ENCODE peak calls at places on chromosomes 11 and 22, in five cellular contexts. H is GM19239; E is ureter; I is activated CD4-positive, alpha-beta T cell treated with anti-CD3 and anti-CD28 coated beads, Interleukin-2, amount 50 U/mL, for 48 hours; X is right lobe of liver. K is an unnamed sample.

GRCh38 chr11:57402188-57403066 is 12.0 kb upstream of the PRG2 start:
- DNase-seq in H (no peak), E (no peak), I (no peak), X (no peak), K (no peak)

GRCh38 chr11:76838422-76839068 is 22.2 kb upstream of the ACER3 start:
- DNase-seq in H (no peak), E (no peak), I (no peak), X (no peak), K (no peak)

GRCh38 chr11:64765291-64765803 is 5.6 kb upstream of the PYGM start:
- DNase-seq in H (no peak), E (no peak), I (no peak), X (no peak), K (no peak)

GRCh38 chr11:70247710-70248072 is 22.8 kb upstream of the PPFIA1 start:
- DNase-seq in H (no peak), E (no peak), I (no peak), X (no peak), K (no peak)

GRCh38 chr22:23772315-23773246 is at the start of gene MMP11:
- DNase-seq in H (no peak), E (no peak), I (peak), X (peak), K (peak)

GRCh38 chr22:30649430-30650007 is 13.9 kb downstream of the SLC35E4 start:
- DNase-seq in H (peak), E (peak), I (peak), X (no peak), K (peak)

GRCh38 chr22:42294034-42294985 is 23.9 kb upstream of the TCF20 start:
- DNase-seq in H (no peak), E (no peak), I (peak), X (peak), K (peak)

GRCh38 chr11:33257897-33258630 is 883 bp downstream of the HIPK3 start:
- DNase-seq in H (peak), E (peak), I (peak), X (peak), K (peak)

GRCh38 chr11:64074239-64074638 is 38.5 kb downstream of the FLRT1 start:
- DNase-seq in H (no peak), E (no peak), I (peak), X (no peak), K (no peak)

GRCh38 chr11:124865902-124866851 is 945 bp downstream of the ROBO3 start:
- DNase-seq in H (peak), E (no peak), I (peak), X (peak), K (peak)

GRCh38 chr11:10777806-10778205 is 26.8 kb downstream of the CTR9 start:
- DNase-seq in H (no peak), E (no peak), I (no peak), X (no peak), K (no peak)

GRCh38 chr11:18548001-18548400 is 21.3 kb upstream of the TSG101 start:
- DNase-seq in H (no peak), E (no peak), I (no peak), X (no peak), K (no peak)

GRCh38 chr11:114556135-114556534 is 3.5 kb downstream of the NXPE1 start:
- DNase-seq in H (no peak), E (no peak), I (no peak), X (no peak), K (no peak)

GRCh38 chr11:7973011-7973410 is 7.8 kb upstream of the NLRP10 start:
- DNase-seq in H (no peak), E (no peak), I (no peak), X (no peak), K (no peak)

GRCh38 chr11:130156108-130157022 is 3.2 kb upstream of the ST14 start:
- DNase-seq in H (no peak), E (no peak), I (no peak), X (no peak), K (no peak)

GRCh38 chr11:104619751-104620150 is 278.5 kb downstream of the CASP12 start:
- DNase-seq in H (no peak), E (no peak), I (no peak), X (no peak), K (no peak)

GRCh38 chr11:62732830-62733229 is 4.5 kb downstream of the TTC9C start:
- DNase-seq in H (no peak), E (no peak), I (no peak), X (no peak), K (no peak)

GRCh38 chr22:20574920-20575353 is 67.5 kb downstream of the MED15 start:
- DNase-seq in H (no peak), E (no peak), I (no peak), X (no peak), K (no peak)

GRCh38 chr22:35558031-35558430 is 17.4 kb downstream of the RASD2 start:
- DNase-seq in H (no peak), E (no peak), I (no peak), X (no peak), K (no peak)

GRCh38 chr11:45105233-45105992 is 41.0 kb upstream of the PRDM11 start:
- DNase-seq in H (peak), E (peak), I (peak), X (peak), K (peak)

K was measured in pancreas.